ENCODE peak calls at places on chromosome 3, in eight cellular contexts. V is HCEC 1CT; K is stimulated activated CD8-positive, alpha-beta memory T cell treated with anti-CD3 and anti-CD28 coated beads, Interleukin-4, amount 100 ng/mL, for 24 hours; B is T-helper 2 cell; C is NCI-H69; U is naive B cell; G is stimulated activated CD4-positive, alpha-beta T cell treated with anti-CD3 and anti-CD28 coated beads, Interleukin-15, amount 100 ng/mL, for 1 hour; N is brain microvascular endothelial cell. W is an unnamed sample.

GRCh38 chr3:128559486-128560225 is 66.7 kb upstream of the GATA2 start:
- DNase-seq in V (no peak), K (no peak), B (peak; percentile 28), C (peak; percentile 45), U (no peak), G (no peak), N (no peak), W (no peak)

GRCh38 chr3:66809579-66809958 is 188.5 kb upstream of the KBTBD8 start:
- DNase-seq in V (no peak), K (no peak), B (no peak), C (no peak), U (no peak), G (no peak), N (no peak), W (no peak)

GRCh38 chr3:79040091-79040490 is 727.7 kb downstream of the ROBO1 start:
- DNase-seq in V (no peak), K (no peak), B (no peak), C (no peak), U (no peak), G (no peak), N (no peak), W (no peak)

GRCh38 chr3:42184622-42185010 is 81.4 kb downstream of the CCK start:
- DNase-seq in V (no peak), K (no peak), B (no peak), C (no peak), U (no peak), G (no peak), N (no peak), W (no peak)

GRCh38 chr3:194203482-194204035 is 67.6 kb downstream of the HES1 start:
- DNase-seq in V (no peak), K (no peak), B (peak; percentile 17), C (peak; percentile 38), U (peak; percentile 51), G (peak; percentile 2), N (no peak), W (no peak)

GRCh38 chr3:108251844-108252243 is 29.6 kb upstream of the IFT57 start:
- DNase-seq in V (no peak), K (no peak), B (peak; percentile 22), C (no peak), U (no peak), G (no peak), N (no peak), W (no peak)

GRCh38 chr3:174318146-174318545 is 541.0 kb upstream of the NAALADL2 start:
- DNase-seq in V (no peak), K (no peak), B (no peak), C (no peak), U (no peak), G (no peak), N (no peak), W (no peak)

GRCh38 chr3:130093741-130094391 is 12.2 kb downstream of the ALG1L2 start:
- DNase-seq in V (no peak), K (no peak), B (peak; percentile 54), C (peak; percentile 1), U (peak; percentile 29), G (no peak), N (no peak), W (peak; percentile 58)

GRCh38 chr3:40690696-40691597 is 166.2 kb downstream of the ZNF621 start:
- DNase-seq in V (no peak), K (no peak), B (no peak), C (no peak), U (no peak), G (no peak), N (no peak), W (no peak)

GRCh38 chr3:66037986-66038369 is 740 bp downstream of the MAGI1 start:
- DNase-seq in V (no peak), K (no peak), B (peak; percentile 19), C (no peak), U (no peak), G (no peak), N (no peak), W (no peak)

GRCh38 chr3:100136921-100137320 is 22.6 kb upstream of the FILIP1L start:
- DNase-seq in V (no peak), K (no peak), B (no peak), C (no peak), U (no peak), G (no peak), N (no peak), W (no peak)

GRCh38 chr3:139110072-139110830 is 65.6 kb upstream of the PRR23C start:
- DNase-seq in V (no peak), K (no peak), B (peak; percentile 72), C (no peak), U (no peak), G (no peak), N (no peak), W (peak; percentile 46)

GRCh38 chr3:40923130-40923529 is 276.2 kb upstream of the CTNNB1 start:
- DNase-seq in V (no peak), K (no peak), B (no peak), C (no peak), U (no peak), G (no peak), N (no peak), W (no peak)

GRCh38 chr3:123148772-123149171 is 53.0 kb upstream of the SEC22A start:
- DNase-seq in V (no peak), K (no peak), B (no peak), C (no peak), U (no peak), G (no peak), N (no peak), W (no peak)

GRCh38 chr3:139378587-139378986 is 10.9 kb downstream of the COPB2 start:
- DNase-seq in V (peak; percentile 17), K (no peak), B (no peak), C (peak; percentile 82), U (no peak), G (no peak), N (no peak), W (no peak)

GRCh38 chr3:27216955-27217552 is 152.1 kb downstream of the NEK10 start:
- DNase-seq in V (peak; percentile 65), K (no peak), B (no peak), C (no peak), U (no peak), G (no peak), N (peak; percentile 63), W (no peak)

GRCh38 chr3:15071699-15072098 is 6.6 kb upstream of the MRPS25 start:
- DNase-seq in V (no peak), K (no peak), B (no peak), C (no peak), U (no peak), G (no peak), N (no peak), W (no peak)

GRCh38 chr3:48960841-48961413 is 29.1 kb upstream of the P4HTM start:
- DNase-seq in V (no peak), K (no peak), B (no peak), C (no peak), U (no peak), G (no peak), N (no peak), W (no peak)

GRCh38 chr3:152255290-152255689 is 13.4 kb upstream of the MBNL1 start:
- DNase-seq in V (no peak), K (no peak), B (peak; percentile 69), C (no peak), U (no peak), G (no peak), N (no peak), W (no peak)

GRCh38 chr3:112101946-112102345 is 15.8 kb downstream of the C3orf52 start:
- DNase-seq in V (peak; percentile 79), K (no peak), B (no peak), C (peak; percentile 83), U (no peak), G (no peak), N (peak; percentile 85), W (no peak)

GRCh38 chr3:77254967-77255831 is 215.3 kb downstream of the ROBO2 start:
- DNase-seq in V (peak; percentile 51), K (no peak), B (peak; percentile 14), C (peak; percentile 81), U (no peak), G (no peak), N (peak; percentile 56), W (no peak)

GRCh38 chr3:87900061-87900460 is 158.7 kb downstream of the CGGBP1 start:
- DNase-seq in V (no peak), K (no peak), B (peak; percentile 4), C (no peak), U (no peak), G (no peak), N (no peak), W (no peak)

GRCh38 chr3:173814809-173815208 is 417.3 kb downstream of the NLGN1 start:
- DNase-seq in V (no peak), K (no peak), B (no peak), C (no peak), U (no peak), G (no peak), N (no peak), W (no peak)

GRCh38 chr3:169686874-169687273 is 23.4 kb upstream of the MECOM start:
- DNase-seq in V (no peak), K (no peak), B (no peak), C (peak; percentile 14), U (no peak), G (no peak), N (no peak), W (no peak)

GRCh38 chr3:188656196-188656982 is 502.4 kb downstream of the LPP start:
- DNase-seq in V (peak; percentile 74), K (no peak), B (no peak), C (no peak), U (no peak), G (no peak), N (peak; percentile 25), W (no peak)